ENCODE peak calls at places on chromosome 10, in five cellular contexts. One of them, this sample, is unnamed. For H3K36me3, the result is how much of the 10 kb centered on the place peaks cover.

GRCh38 chr10:21158301-21158700 is 261.2 kb upstream of the NEBL start:
- DNase-seq in GM23338: no peak
- DNase-seq in prostate gland: no peak
- DNase-seq in H1: no peak
- DNase-seq in suprapubic skin: no peak
- DNase-seq in this sample: no peak

GRCh38 chr10:49139866-49140195 is 6.0 kb upstream of the FAM170B start:
- DNase-seq in GM23338: no peak
- DNase-seq in prostate gland: no peak
- DNase-seq in H1: no peak
- DNase-seq in suprapubic skin: no peak
- DNase-seq in this sample: no peak

GRCh38 chr10:49204119-49204518 is 15.9 kb upstream of the TMEM273 start:
- DNase-seq in GM23338: no peak
- DNase-seq in prostate gland: no peak
- DNase-seq in H1: no peak
- DNase-seq in suprapubic skin: no peak
- DNase-seq in this sample: no peak

GRCh38 chr10:80168679-80169380 is 36.3 kb downstream of the PLAC9 start:
- DNase-seq in GM23338: peak
- DNase-seq in prostate gland: no peak
- DNase-seq in H1: peak
- DNase-seq in suprapubic skin: no peak
- DNase-seq in this sample: no peak

GRCh38 chr10:93548376-93549071 is 17.9 kb upstream of the FFAR4 start:
- DNase-seq in GM23338: no peak
- DNase-seq in prostate gland: no peak
- DNase-seq in H1: no peak
- DNase-seq in suprapubic skin: no peak
- DNase-seq in this sample: no peak

GRCh38 chr10:125633517-125633999 is 49.4 kb downstream of the TEX36 start:
- DNase-seq in GM23338: no peak
- DNase-seq in prostate gland: peak
- DNase-seq in H1: no peak
- DNase-seq in suprapubic skin: no peak
- DNase-seq in this sample: no peak

GRCh38 chr10:24834869-24835268 is 111.2 kb upstream of the ARHGAP21 start:
- DNase-seq in GM23338: no peak
- DNase-seq in prostate gland: no peak
- DNase-seq in H1: no peak
- DNase-seq in suprapubic skin: no peak
- DNase-seq in this sample: no peak

GRCh38 chr10:33306756-33307519 is 27.5 kb downstream of the NRP1 start:
- DNase-seq in GM23338: no peak
- DNase-seq in prostate gland: no peak
- DNase-seq in H1: no peak
- DNase-seq in suprapubic skin: no peak
- DNase-seq in this sample: no peak

DNA sequence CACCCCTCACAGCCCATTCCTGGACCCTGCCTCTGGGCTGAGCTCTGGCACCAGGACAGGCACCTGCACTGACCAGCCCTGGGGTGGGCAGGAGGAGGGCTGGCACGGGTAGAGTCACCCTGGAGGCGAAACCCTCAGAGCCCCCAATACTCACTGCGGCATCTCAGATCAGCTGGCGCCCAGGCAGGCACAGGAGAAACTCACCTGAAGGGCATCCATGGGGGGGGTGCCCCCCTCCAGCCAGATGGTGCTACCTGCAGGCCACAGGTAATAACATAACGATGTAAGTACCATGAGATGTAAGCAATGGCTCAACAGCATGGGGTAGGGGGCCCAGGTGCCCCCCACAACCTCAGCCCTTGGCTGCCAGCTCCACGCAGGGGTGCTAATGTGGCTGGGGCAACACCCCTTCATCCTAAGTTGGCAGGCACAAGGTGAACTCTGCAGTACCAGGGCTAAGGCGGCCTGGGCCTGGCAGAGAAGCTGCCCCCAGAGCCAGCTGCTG is 12.1 kb upstream of the PYROXD2 start:
- DNase-seq in GM23338: no peak
- DNase-seq in prostate gland: no peak
- DNase-seq in H1: no peak
- DNase-seq in suprapubic skin: no peak
- DNase-seq in this sample: no peak
- H3K36me3 ChIP-seq in GM23338: under half
- H3K36me3 ChIP-seq in prostate gland: under half
- H3K36me3 ChIP-seq in H1: under half
- H3K36me3 ChIP-seq in suprapubic skin: half or more
- H3K36me3 ChIP-seq in this sample: half or more

GRCh38 chr10:4685495-4685894 is 140.5 kb upstream of the AKR1E2 start:
- DNase-seq in GM23338: no peak
- DNase-seq in prostate gland: no peak
- DNase-seq in H1: no peak
- DNase-seq in suprapubic skin: no peak
- DNase-seq in this sample: no peak
- H3K27ac ChIP-seq in GM23338: no peak
- H3K27ac ChIP-seq in prostate gland: no peak
- H3K27ac ChIP-seq in H1: no peak
- H3K27ac ChIP-seq in suprapubic skin: peak
- H3K27ac ChIP-seq in this sample: no peak

GRCh38 chr10:124308351-124308645 is 110.4 kb downstream of the OAT start:
- DNase-seq in GM23338: no peak
- DNase-seq in prostate gland: no peak
- DNase-seq in H1: no peak
- DNase-seq in suprapubic skin: peak
- DNase-seq in this sample: no peak
- TF ChIP-seq POLR2AphosphoS5 in GM23338: no peak
- TF ChIP-seq POLR2AphosphoS5 in prostate gland: no peak
- TF ChIP-seq POLR2AphosphoS5 in H1: no peak
- TF ChIP-seq POLR2AphosphoS5 in suprapubic skin: no peak
- TF ChIP-seq POLR2AphosphoS5 in this sample: no peak

DNA sequence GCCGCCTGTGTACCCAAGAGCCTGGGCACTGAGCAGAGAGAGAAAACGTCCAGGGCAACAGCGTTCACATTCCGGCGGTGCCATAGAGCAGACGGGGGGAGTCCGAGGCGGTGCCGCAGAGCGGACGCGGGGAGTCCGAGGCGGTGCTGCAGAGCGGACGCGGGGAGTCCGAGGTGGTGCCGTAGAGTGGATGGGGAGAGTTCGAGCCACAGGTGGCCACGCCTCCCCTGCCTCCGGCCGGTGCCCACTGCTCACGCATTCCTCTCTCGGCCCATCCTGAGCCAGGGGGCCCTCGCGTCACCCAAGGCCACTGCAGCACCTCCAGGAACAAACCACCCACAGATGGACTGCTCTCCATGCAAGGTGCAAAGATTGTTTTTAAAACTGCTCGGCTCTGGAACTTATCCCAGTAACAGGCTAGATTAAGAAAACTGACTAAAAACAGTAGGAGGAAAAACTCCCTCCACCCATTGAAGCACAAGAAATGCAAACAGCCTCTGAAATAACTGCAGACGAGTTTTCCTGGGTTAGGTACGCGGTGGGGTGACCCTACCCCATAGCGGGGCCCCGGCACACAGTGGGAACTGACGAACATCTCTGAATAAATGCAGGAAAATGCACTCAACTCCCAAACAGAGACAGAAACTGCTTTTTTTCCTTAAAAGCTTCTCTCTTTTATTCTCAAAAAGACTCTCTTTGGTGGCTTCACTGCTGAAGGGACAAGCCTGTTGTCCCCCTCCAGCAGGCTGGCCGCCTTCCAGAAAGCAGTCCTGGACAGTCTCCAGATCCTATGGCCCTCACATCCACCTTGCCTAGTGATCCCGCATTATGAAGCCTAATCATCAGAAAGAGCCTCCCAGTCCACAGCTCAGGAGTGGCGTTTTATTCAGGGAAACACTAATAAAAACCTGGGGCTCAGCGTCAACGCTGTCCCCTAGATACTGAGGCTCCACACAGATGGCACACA is 55.9 kb downstream of the DIP2C start:
- DNase-seq in GM23338: no peak
- DNase-seq in prostate gland: no peak
- DNase-seq in H1: no peak
- DNase-seq in suprapubic skin: peak
- DNase-seq in this sample: peak
- H3K36me3 ChIP-seq in GM23338: under half
- H3K36me3 ChIP-seq in prostate gland: under half
- H3K36me3 ChIP-seq in H1: under half
- H3K36me3 ChIP-seq in suprapubic skin: under half
- H3K36me3 ChIP-seq in this sample: under half

GRCh38 chr10:124525751-124526600 is 64.4 kb downstream of the LHPP start:
- DNase-seq in GM23338: no peak
- DNase-seq in prostate gland: no peak
- DNase-seq in H1: no peak
- DNase-seq in suprapubic skin: no peak
- DNase-seq in this sample: no peak

GRCh38 chr10:124526621-124527267 is 65.1 kb downstream of the LHPP start:
- DNase-seq in GM23338: no peak
- DNase-seq in prostate gland: no peak
- DNase-seq in H1: no peak
- DNase-seq in suprapubic skin: no peak
- DNase-seq in this sample: no peak

GRCh38 chr10:124523886-124524285 is 62.3 kb downstream of the LHPP start:
- DNase-seq in GM23338: no peak
- DNase-seq in prostate gland: no peak
- DNase-seq in H1: no peak
- DNase-seq in suprapubic skin: no peak
- DNase-seq in this sample: no peak

GRCh38 chr10:124523301-124523871 is 61.8 kb downstream of the LHPP start:
- DNase-seq in GM23338: no peak
- DNase-seq in prostate gland: no peak
- DNase-seq in H1: no peak
- DNase-seq in suprapubic skin: no peak
- DNase-seq in this sample: no peak

GRCh38 chr10:124524991-124525653 is 63.5 kb downstream of the LHPP start:
- DNase-seq in GM23338: no peak
- DNase-seq in prostate gland: no peak
- DNase-seq in H1: no peak
- DNase-seq in suprapubic skin: peak
- DNase-seq in this sample: peak
- H3K27ac ChIP-seq in GM23338: peak
- H3K27ac ChIP-seq in prostate gland: no peak
- H3K27ac ChIP-seq in H1: no peak
- H3K27ac ChIP-seq in suprapubic skin: peak
- H3K27ac ChIP-seq in this sample: peak

This sample was measured in stomach.